ENCODE peak calls at places on chromosomes 6 and 20, in seven cellular contexts. P, T, Z, O, W, N and Q are unnamed samples.

GRCh38 chr6:133247581-133247980 is 6.4 kb downstream of the EYA4 start:
- DNase-seq in T (no peak), P (no peak), Z (no peak), N (no peak), O (no peak), W (no peak), Q (no peak)

GRCh38 chr6:154766993-154767392 is 33.8 kb downstream of the SCAF8 start:
- DNase-seq in O (no peak), N (no peak), W (no peak), T (no peak), P (no peak), Z (no peak), Q (no peak)

GRCh38 chr20:36116813-36117441 is 37.6 kb upstream of the EPB41L1 start:
- DNase-seq in N (no peak), Z (no peak), P (no peak), T (no peak), W (no peak), O (no peak), Q (no peak)

GRCh38 chr6:107956586-107957164 is 1.3 kb downstream of the SEC63 start:
- DNase-seq in Z (no peak), O (no peak), W (no peak), P (no peak), N (no peak), T (no peak), Q (no peak)

GRCh38 chr6:127586372-127586771 is 9.4 kb downstream of the C6orf58 start:
- DNase-seq in Z (no peak), N (peak; percentile 35), T (no peak), O (no peak), W (no peak), P (peak; percentile 72), Q (no peak)

GRCh38 chr6:5905431-5906339 is 101.0 kb downstream of the NRN1 start:
- DNase-seq in P (no peak), O (no peak), Z (no peak), T (no peak), W (peak; percentile 19), N (no peak), Q (no peak)

GRCh38 chr6:12482386-12482785 is 192.2 kb downstream of the EDN1 start:
- DNase-seq in P (no peak), Z (no peak), W (no peak), T (no peak), O (no peak), N (no peak), Q (no peak)

GRCh38 chr20:45345104-45345936 is 2.9 kb downstream of the SDC4 start:
- DNase-seq in T (no peak), W (peak; percentile 71), O (no peak), P (peak; percentile 54), N (no peak), Z (no peak), Q (no peak)

GRCh38 chr6:29886686-29887085 is 55.6 kb upstream of the HLA-A start:
- DNase-seq in T (no peak), N (no peak), P (no peak), O (no peak), Z (no peak), W (no peak), Q (no peak)

GRCh38 chr6:162074641-162075040 is 652.9 kb downstream of the PRKN start:
- DNase-seq in P (no peak), N (no peak), W (no peak), T (no peak), Z (no peak), O (no peak), Q (no peak)

GRCh38 chr20:4567172-4567571 is 154.5 kb upstream of the PRND start:
- DNase-seq in W (no peak), Z (no peak), O (no peak), T (no peak), N (no peak), P (no peak), Q (no peak)

GRCh38 chr6:137776786-137777185 is 90.3 kb upstream of the TNFAIP3 start:
- DNase-seq in Z (no peak), T (no peak), O (no peak), P (no peak), N (no peak), W (no peak), Q (no peak)

GRCh38 chr6:143941852-143942627 is 66.0 kb downstream of the PLAGL1 start:
- DNase-seq in N (peak; percentile 92), O (no peak), P (no peak), Z (peak; percentile 57), W (peak; percentile 54), T (peak; percentile 72), Q (peak; percentile 41)

GRCh38 chr6:41626917-41627316 is 11.4 kb upstream of the MDFI start:
- DNase-seq in N (no peak), P (peak; percentile 49), Z (no peak), O (no peak), W (no peak), T (no peak), Q (no peak)

GRCh38 chr20:57991211-57991841 is 237.1 kb downstream of the ANKRD60 start:
- DNase-seq in O (no peak), T (no peak), W (no peak), Z (no peak), N (no peak), P (no peak), Q (no peak)

GRCh38 chr6:100461273-100461919 is 3.3 kb downstream of the SIM1 start:
- DNase-seq in P (peak; percentile 30), W (no peak), Z (no peak), O (no peak), T (peak; percentile 67), N (peak; percentile 60), Q (no peak)

GRCh38 chr6:166025149-166025898 is 142.3 kb downstream of the TBXT start:
- DNase-seq in T (no peak), W (no peak), Z (no peak), O (no peak), P (no peak), N (no peak), Q (no peak)

GRCh38 chr20:15195378-15195777 is 858.0 kb upstream of the FLRT3 start:
- DNase-seq in W (no peak), P (no peak), T (no peak), Z (no peak), O (no peak), N (no peak), Q (no peak)

GRCh38 chr6:168983925-168984324 is 269.7 kb downstream of the THBS2 start:
- DNase-seq in T (no peak), Z (no peak), P (no peak), N (no peak), W (no peak), O (no peak), Q (no peak)

GRCh38 chr6:34272022-34272926 is 23.5 kb upstream of the SMIM29 start:
- DNase-seq in N (peak; percentile 29), P (no peak), W (no peak), Z (no peak), T (no peak), O (no peak), Q (no peak)

GRCh38 chr20:50003253-50003656 is 20.5 kb downstream of the SNAI1 start:
- DNase-seq in W (no peak), Z (no peak), O (no peak), P (no peak), N (no peak), T (no peak), Q (no peak)

GRCh38 chr20:10798811-10799210 is 125.0 kb upstream of the JAG1 start:
- DNase-seq in Z (no peak), O (no peak), W (no peak), N (no peak), T (no peak), P (no peak), Q (no peak)

GRCh38 chr20:53926428-53927028 is 143.9 kb downstream of the BCAS1 start:
- DNase-seq in Z (no peak), T (no peak), O (peak; percentile 62), P (peak; percentile 92), N (no peak), W (no peak), Q (peak; percentile 21)

GRCh38 chr20:47785900-47786762 is 850 bp upstream of the SULF2 start:
- DNase-seq in W (peak; percentile 41), N (peak; percentile 63), T (peak; percentile 78), P (peak; percentile 40), Z (no peak), O (peak; percentile 49), Q (no peak)

GRCh38 chr6:93566285-93566684 is 146.9 kb upstream of the EPHA7 start:
- DNase-seq in O (no peak), N (no peak), Z (no peak), T (no peak), W (no peak), P (no peak), Q (no peak)

GRCh38 chr20:50953196-50953595 is 5.1 kb downstream of the DPM1 start:
- DNase-seq in O (no peak), Z (no peak), N (no peak), P (no peak), T (no peak), W (no peak), Q (no peak)

GRCh38 chr6:36743538-36744441 is 46.2 kb downstream of the RAB44 start:
- DNase-seq in T (no peak), P (no peak), O (peak; percentile 21), N (no peak), Z (no peak), W (no peak), Q (no peak)

GRCh38 chr20:50625986-50626677 is 65.2 kb downstream of the RIPOR3 start:
- DNase-seq in W (peak; percentile 41), T (peak; percentile 63), Z (no peak), N (peak; percentile 91), O (no peak), P (peak; percentile 74), Q (no peak)

GRCh38 chr20:52410746-52411317 is 219.3 kb upstream of the ZFP64 start:
- DNase-seq in T (no peak), P (no peak), N (no peak), O (no peak), Z (no peak), W (no peak), Q (no peak)

GRCh38 chr20:31712112-31712553 is 10.5 kb downstream of the BCL2L1 start:
- DNase-seq in O (no peak), Z (no peak), P (peak; percentile 74), W (peak; percentile 72), T (no peak), N (no peak), Q (no peak)

GRCh38 chr6:3962897-3963296 is 113.7 kb downstream of the FAM50B start:
- DNase-seq in T (no peak), O (no peak), N (no peak), P (peak; percentile 56), Z (no peak), W (no peak), Q (no peak)

GRCh38 chr6:109458774-109459531 is 3.4 kb upstream of the MICAL1 start:
- DNase-seq in Z (no peak), P (no peak), O (no peak), T (no peak), W (no peak), N (no peak), Q (no peak)

GRCh38 chr6:33860706-33861474 is 57.1 kb upstream of the MLN start:
- DNase-seq in N (no peak), Z (no peak), T (no peak), P (peak; percentile 71), W (no peak), O (peak; percentile 11), Q (no peak)

GRCh38 chr6:154404791-154405400 is 48.3 kb upstream of the IPCEF1 start:
- DNase-seq in N (no peak), P (no peak), T (no peak), W (no peak), O (no peak), Z (no peak), Q (no peak)

GRCh38 chr6:158568549-158568948 is 8.7 kb downstream of the TMEM181 start:
- DNase-seq in O (no peak), W (no peak), P (no peak), T (no peak), Z (no peak), N (no peak), Q (no peak)